ENCODE peak calls at places on chromosome 14, in six cellular contexts. One of them, this sample, is unnamed.

GRCh38 chr14:64879635-64880381 is at the start of gene SPTB:
- DNase-seq in frontal cortex: peak; percentile 51
- DNase-seq in A673: peak; percentile 28
- DNase-seq in mucosa of descending colon: peak; percentile 50
- DNase-seq in substantia nigra: no peak
- DNase-seq in DMS153: peak; percentile 49
- DNase-seq in this sample: peak; percentile 34

GRCh38 chr14:93903342-93904184 is 23.6 kb upstream of the FAM181A start:
- DNase-seq in frontal cortex: no peak
- DNase-seq in mucosa of descending colon: no peak
- DNase-seq in DMS153: no peak
- DNase-seq in A673: no peak
- DNase-seq in substantia nigra: no peak
- DNase-seq in this sample: no peak

GRCh38 chr14:103191856-103192835 is 68.9 kb downstream of the TNFAIP2 start:
- DNase-seq in mucosa of descending colon: no peak
- DNase-seq in A673: no peak
- DNase-seq in frontal cortex: no peak
- DNase-seq in substantia nigra: no peak
- DNase-seq in DMS153: no peak
- DNase-seq in this sample: no peak

GRCh38 chr14:50830932-50831703 is at the start of gene NIN:
- DNase-seq in mucosa of descending colon: peak; percentile 79
- DNase-seq in substantia nigra: peak; percentile 63
- DNase-seq in DMS153: peak; percentile 61
- DNase-seq in frontal cortex: peak; percentile 78
- DNase-seq in A673: peak; percentile 89
- DNase-seq in this sample: peak; percentile 28

GRCh38 chr14:38205414-38205813 is 2.3 kb upstream of the SSTR1 start:
- DNase-seq in frontal cortex: no peak
- DNase-seq in DMS153: no peak
- DNase-seq in substantia nigra: no peak
- DNase-seq in A673: no peak
- DNase-seq in mucosa of descending colon: no peak
- DNase-seq in this sample: no peak

GRCh38 chr14:104315625-104316024 is 177.2 kb downstream of the KIF26A start:
- DNase-seq in mucosa of descending colon: no peak
- DNase-seq in frontal cortex: no peak
- DNase-seq in A673: no peak
- DNase-seq in DMS153: no peak
- DNase-seq in substantia nigra: no peak
- DNase-seq in this sample: no peak

GRCh38 chr14:100526632-100527031 is 60.6 kb downstream of the BEGAIN start:
- DNase-seq in DMS153: no peak
- DNase-seq in substantia nigra: no peak
- DNase-seq in frontal cortex: no peak
- DNase-seq in A673: no peak
- DNase-seq in mucosa of descending colon: no peak
- DNase-seq in this sample: no peak

GRCh38 chr14:100994082-100994481 is 90.6 kb upstream of the RTL1 start:
- DNase-seq in A673: no peak
- DNase-seq in mucosa of descending colon: no peak
- DNase-seq in frontal cortex: no peak
- DNase-seq in DMS153: no peak
- DNase-seq in substantia nigra: no peak
- DNase-seq in this sample: no peak

GRCh38 chr14:95679148-95679547 is 7.1 kb upstream of the TCL1B start:
- DNase-seq in substantia nigra: no peak
- DNase-seq in DMS153: peak; percentile 50
- DNase-seq in frontal cortex: no peak
- DNase-seq in A673: no peak
- DNase-seq in mucosa of descending colon: no peak
- DNase-seq in this sample: no peak

GRCh38 chr14:100096656-100097055 is 31.4 kb downstream of the EVL start:
- DNase-seq in DMS153: no peak
- DNase-seq in substantia nigra: no peak
- DNase-seq in frontal cortex: no peak
- DNase-seq in A673: no peak
- DNase-seq in mucosa of descending colon: no peak
- DNase-seq in this sample: no peak

GRCh38 chr14:39383026-39383626 is 49.1 kb downstream of the FBXO33 start:
- DNase-seq in frontal cortex: no peak
- DNase-seq in DMS153: no peak
- DNase-seq in substantia nigra: no peak
- DNase-seq in mucosa of descending colon: no peak
- DNase-seq in A673: no peak
- DNase-seq in this sample: no peak

GRCh38 chr14:93086441-93087055 is 29.2 kb downstream of the ITPK1 start:
- DNase-seq in A673: no peak
- DNase-seq in substantia nigra: no peak
- DNase-seq in DMS153: no peak
- DNase-seq in frontal cortex: no peak
- DNase-seq in mucosa of descending colon: no peak
- DNase-seq in this sample: no peak

GRCh38 chr14:39957987-39958386 is 525.8 kb upstream of the FBXO33 start:
- DNase-seq in mucosa of descending colon: no peak
- DNase-seq in frontal cortex: no peak
- DNase-seq in substantia nigra: no peak
- DNase-seq in DMS153: no peak
- DNase-seq in A673: no peak
- DNase-seq in this sample: no peak

GRCh38 chr14:69323266-69323966 is 63.5 kb downstream of the GALNT16 start:
- DNase-seq in frontal cortex: no peak
- DNase-seq in mucosa of descending colon: no peak
- DNase-seq in substantia nigra: no peak
- DNase-seq in A673: no peak
- DNase-seq in DMS153: no peak
- DNase-seq in this sample: no peak

GRCh38 chr14:92922883-92923743 is at the start of gene CHGA:
- DNase-seq in substantia nigra: peak; percentile 6
- DNase-seq in A673: peak; percentile 65
- DNase-seq in DMS153: peak; percentile 37
- DNase-seq in frontal cortex: peak; percentile 75
- DNase-seq in mucosa of descending colon: peak; percentile 65
- DNase-seq in this sample: peak; percentile 97

GRCh38 chr14:75981426-75981825 is 369 bp downstream of the TGFB3 start:
- DNase-seq in A673: peak; percentile 25
- DNase-seq in DMS153: no peak
- DNase-seq in mucosa of descending colon: no peak
- DNase-seq in substantia nigra: no peak
- DNase-seq in frontal cortex: peak; percentile 44
- DNase-seq in this sample: no peak

GRCh38 chr14:99737451-99737951 is 53.4 kb downstream of the CYP46A1 start:
- DNase-seq in substantia nigra: no peak
- DNase-seq in DMS153: no peak
- DNase-seq in mucosa of descending colon: peak; percentile 35
- DNase-seq in frontal cortex: no peak
- DNase-seq in A673: no peak
- DNase-seq in this sample: no peak

GRCh38 chr14:68952544-68953535 is 26.3 kb downstream of the ACTN1 start:
- DNase-seq in substantia nigra: no peak
- DNase-seq in A673: peak; percentile 92
- DNase-seq in DMS153: no peak
- DNase-seq in mucosa of descending colon: no peak
- DNase-seq in frontal cortex: no peak
- DNase-seq in this sample: no peak

GRCh38 chr14:76154539-76155126 is 2.9 kb downstream of the GPATCH2L start:
- DNase-seq in DMS153: no peak
- DNase-seq in A673: no peak
- DNase-seq in frontal cortex: no peak
- DNase-seq in mucosa of descending colon: no peak
- DNase-seq in substantia nigra: no peak
- DNase-seq in this sample: no peak

GRCh38 chr14:68663385-68664076 is 129.3 kb downstream of the ZFP36L1 start:
- DNase-seq in A673: no peak
- DNase-seq in DMS153: no peak
- DNase-seq in substantia nigra: no peak
- DNase-seq in mucosa of descending colon: no peak
- DNase-seq in frontal cortex: no peak
- DNase-seq in this sample: no peak

GRCh38 chr14:101634453-101635237 is 73.3 kb downstream of the DIO3 start:
- DNase-seq in DMS153: no peak
- DNase-seq in frontal cortex: no peak
- DNase-seq in mucosa of descending colon: no peak
- DNase-seq in substantia nigra: no peak
- DNase-seq in A673: no peak
- DNase-seq in this sample: no peak

GRCh38 chr14:64217747-64218146 is 76.4 kb downstream of the ESR2 start:
- DNase-seq in DMS153: no peak
- DNase-seq in frontal cortex: no peak
- DNase-seq in substantia nigra: no peak
- DNase-seq in A673: no peak
- DNase-seq in mucosa of descending colon: no peak
- DNase-seq in this sample: no peak

GRCh38 chr14:38553586-38553985 is 297.7 kb upstream of the CLEC14A start:
- DNase-seq in A673: peak; percentile 97
- DNase-seq in frontal cortex: no peak
- DNase-seq in substantia nigra: no peak
- DNase-seq in mucosa of descending colon: no peak
- DNase-seq in DMS153: no peak
- DNase-seq in this sample: no peak

GRCh38 chr14:95946867-95947266 is 70.2 kb downstream of the TUNAR start:
- DNase-seq in mucosa of descending colon: no peak
- DNase-seq in substantia nigra: no peak
- DNase-seq in frontal cortex: no peak
- DNase-seq in DMS153: no peak
- DNase-seq in A673: no peak
- DNase-seq in this sample: no peak